ENCODE peak calls at places on chromosomes 1 and 21, in eight cellular contexts. B, O, D, U, X, K, C and I are unnamed samples.

GRCh38 chr1:205597691-205598314 is 34.0 kb downstream of the ELK4 start:
- DNase-seq in B (no peak), U (peak; percentile 67), X (no peak), O (no peak), K (no peak), D (no peak), C (no peak), I (no peak)

GRCh38 chr1:186681806-186682205 is 1.6 kb upstream of the PTGS2 start:
- DNase-seq in K (no peak), D (no peak), U (peak; percentile 62), B (no peak), X (no peak), O (no peak), C (no peak), I (no peak)

GRCh38 chr1:171226757-171227370 is 21.4 kb upstream of the FMO1 start:
- DNase-seq in D (peak; percentile 45), X (peak; percentile 58), O (no peak), K (no peak), C (no peak), B (no peak), U (peak; percentile 91), I (peak; percentile 72)

GRCh38 chr21:31347435-31348032 is 3.5 kb upstream of the TIAM1 start:
- DNase-seq in X (peak; percentile 35), D (no peak), K (no peak), U (peak; percentile 64), O (no peak), C (no peak), B (peak; percentile 33), I (no peak)

GRCh38 chr1:54922921-54923421 is 36.0 kb upstream of the DHCR24 start:
- DNase-seq in K (no peak), O (no peak), U (no peak), D (no peak), X (no peak), C (no peak), B (no peak), I (no peak)

GRCh38 chr1:161531986-161532875 is 7.9 kb downstream of the HSPA6 start:
- DNase-seq in K (no peak), D (no peak), O (no peak), U (no peak), B (no peak), X (no peak), C (no peak), I (no peak)

GRCh38 chr1:209710837-209711236 is 6.2 kb downstream of the HSD11B1 start:
- DNase-seq in O (no peak), D (no peak), K (no peak), X (no peak), C (no peak), B (no peak), U (no peak), I (no peak)

GRCh38 chr1:38178236-38178635 is 131.6 kb upstream of the POU3F1 start:
- DNase-seq in B (no peak), C (no peak), K (no peak), X (no peak), D (no peak), O (no peak), U (no peak), I (no peak)

GRCh38 chr1:1425753-1426495 is 4.8 kb upstream of the ANKRD65 start:
- DNase-seq in D (no peak), U (no peak), K (peak; percentile 69), X (peak; percentile 13), C (no peak), O (no peak), B (peak; percentile 18), I (no peak)

GRCh38 chr1:94068096-94068830 is 52.7 kb downstream of the ABCA4 start:
- DNase-seq in U (peak; percentile 62), B (no peak), C (no peak), O (no peak), X (no peak), K (no peak), D (no peak), I (no peak)

GRCh38 chr1:80251591-80251990 is 1245.1 kb upstream of the ADGRL4 start:
- DNase-seq in C (no peak), D (no peak), K (no peak), O (no peak), B (no peak), U (no peak), X (no peak), I (no peak)

GRCh38 chr1:85464497-85465098 is 361 bp downstream of the DDAH1 start:
- DNase-seq in U (peak; percentile 71), C (no peak), B (peak; percentile 47), D (no peak), X (peak; percentile 81), O (peak; percentile 68), K (peak; percentile 88), I (no peak)

GRCh38 chr1:116569776-116570357 is 959 bp downstream of the CD58 start:
- DNase-seq in B (no peak), C (no peak), X (peak; percentile 64), D (peak; percentile 27), K (peak; percentile 80), U (no peak), O (peak; percentile 31), I (no peak)

GRCh38 chr1:226827458-226827857 is 43.0 kb upstream of the PSEN2 start:
- DNase-seq in X (peak; percentile 42), C (no peak), U (peak; percentile 8), K (peak; percentile 80), O (peak; percentile 82), D (no peak), B (no peak), I (no peak)

GRCh38 chr1:184260382-184260781 is 126.4 kb upstream of the C1orf21 start:
- DNase-seq in X (no peak), O (no peak), D (no peak), K (no peak), B (no peak), U (peak; percentile 72), C (no peak), I (no peak)

GRCh38 chr1:10515627-10516026 is 40.9 kb downstream of the PEX14 start:
- DNase-seq in X (no peak), O (no peak), C (no peak), K (no peak), U (no peak), D (peak; percentile 46), B (no peak), I (no peak)
- H3K4me3 ChIP-seq in X (no peak overlapping the region), O (no peak overlapping the region), C (no peak overlapping the region), K (no peak overlapping the region), U (no peak overlapping the region), D (no peak overlapping the region), B (no peak overlapping the region), I (no peak overlapping the region)

GRCh38 chr21:43332461-43332860 is 94.5 kb downstream of the SIK1 start:
- DNase-seq in B (no peak), U (no peak), O (no peak), D (no peak), C (no peak), K (no peak), X (no peak), I (no peak)

GRCh38 chr21:43331962-43332458 is 94.9 kb downstream of the SIK1 start:
- DNase-seq in O (no peak), X (no peak), U (peak; percentile 96), D (no peak), K (no peak), C (no peak), B (no peak), I (no peak)

GRCh38 chr21:43333301-43334062 is 93.4 kb downstream of the SIK1 start:
- DNase-seq in O (no peak), D (no peak), C (no peak), X (peak; percentile 72), U (peak; percentile 93), B (no peak), K (peak; percentile 84), I (peak; percentile 68)

GRCh38 chr21:43334214-43334958 is 92.5 kb downstream of the SIK1 start:
- DNase-seq in O (no peak), C (no peak), X (no peak), K (no peak), B (no peak), U (no peak), D (no peak), I (no peak)

DNA sequence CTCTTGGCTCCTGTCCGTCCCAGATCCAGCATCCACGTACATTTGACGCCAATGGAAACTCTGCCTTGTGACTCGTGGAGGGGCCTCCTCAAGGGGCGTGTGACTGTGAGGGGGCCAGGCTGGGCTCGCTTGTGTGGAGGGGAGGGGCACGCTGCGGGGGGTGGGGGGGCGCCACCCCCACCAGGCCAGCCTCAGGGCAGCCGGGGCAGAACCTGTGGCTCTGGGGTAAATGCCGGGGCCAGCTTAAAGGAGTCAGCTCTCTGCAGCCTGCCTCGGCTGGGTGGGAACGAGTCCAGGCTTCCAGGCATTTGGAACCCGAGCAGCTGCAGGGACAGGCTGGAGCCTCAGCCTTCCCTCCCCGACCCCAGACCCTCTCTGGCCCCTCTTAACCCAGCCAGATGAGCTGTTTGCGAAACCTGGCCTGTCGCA is 94.0 kb downstream of the SIK1 start:
- DNase-seq in C (no peak), O (no peak), B (no peak), U (peak; percentile 52), X (no peak), K (no peak), D (no peak), I (no peak)
- H3K4me3 ChIP-seq in C (no peak overlapping the region), O (no peak overlapping the region), B (no peak overlapping the region), U (peak overlapping the region; percentile 12), X (no peak overlapping the region), K (peak overlapping the region; percentile 19), D (no peak overlapping the region), I (peak overlapping the region; percentile 31)

GRCh38 chr1:59697138-59697811 is 117.5 kb upstream of the HOOK1 start:
- DNase-seq in O (no peak), C (no peak), B (no peak), D (peak; percentile 69), K (no peak), U (no peak), X (no peak), I (no peak)
- H3K4me3 ChIP-seq in O (no peak overlapping the region), C (no peak overlapping the region), B (no peak overlapping the region), D (no peak overlapping the region), K (peak overlapping the region; percentile 2), U (no peak overlapping the region), X (no peak overlapping the region), I (no peak overlapping the region)

GRCh38 chr21:37065561-37066177 is 7.2 kb downstream of the PIGP start:
- DNase-seq in O (no peak), X (no peak), D (no peak), B (no peak), U (no peak), C (no peak), K (no peak), I (no peak)

GRCh38 chr21:37064841-37065240 is 8.0 kb downstream of the PIGP start:
- DNase-seq in B (no peak), X (no peak), D (no peak), K (no peak), U (no peak), C (no peak), O (no peak), I (no peak)

GRCh38 chr21:37061926-37062591 is 10.8 kb downstream of the PIGP start:
- DNase-seq in B (no peak), D (no peak), C (no peak), O (no peak), U (peak; percentile 29), X (no peak), K (no peak), I (no peak)

GRCh38 chr21:37062592-37062933 is 10.3 kb downstream of the PIGP start:
- DNase-seq in B (no peak), D (no peak), X (no peak), U (no peak), O (no peak), K (no peak), C (no peak), I (no peak)

DNA sequence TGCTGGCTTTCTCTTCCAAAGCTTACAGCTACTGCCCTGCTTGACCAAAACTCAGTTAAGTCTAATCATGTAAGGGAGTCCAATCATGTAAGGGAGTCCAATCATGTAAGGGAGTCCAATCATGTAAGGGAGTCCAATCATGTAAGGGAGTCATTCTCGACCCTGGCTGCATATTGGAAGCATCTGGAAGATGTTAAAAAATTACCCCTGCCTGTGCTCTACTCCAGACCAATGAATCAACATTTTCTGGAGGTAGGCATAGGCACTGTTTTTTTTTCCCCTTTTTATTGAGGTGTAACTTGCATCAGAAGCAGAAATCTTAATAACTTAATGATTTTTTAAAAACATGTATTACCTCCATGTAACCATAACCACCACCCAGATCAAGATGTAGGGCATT is 9.4 kb downstream of the PIGP start:
- DNase-seq in X (no peak), O (no peak), D (no peak), B (no peak), K (no peak), U (no peak), C (no peak), I (no peak)
- H3K4me3 ChIP-seq in X (no peak overlapping the region), O (no peak overlapping the region), D (no peak overlapping the region), B (no peak overlapping the region), K (no peak overlapping the region), U (no peak overlapping the region), C (no peak overlapping the region), I (no peak overlapping the region)